ENCODE peak calls at places on chromosome X, in nine cellular contexts. J is stomach, M is transverse colon, X is prostate gland, W is suprapubic skin, S is IMR-90, U is heart left ventricle, I is sigmoid colon, Y is body of pancreas. P is an unnamed sample. For H3K4me1, the result is how much of the 10 kb centered on the place peaks cover.

GRCh38 chrX:109519001-109519400 is 17.6 kb upstream of the NXT2 start:
- DNase-seq in J (no peak), M (no peak), X (no peak), W (no peak), S (no peak), U (no peak), I (no peak), Y (no peak), P (no peak)

GRCh38 chrX:30798810-30799209 is 90.2 kb downstream of the TAB3 start:
- DNase-seq in J (no peak), M (no peak), X (no peak), W (no peak), S (no peak), U (no peak), I (no peak), Y (no peak), P (no peak)

GRCh38 chrX:119503484-119503861 is 35.2 kb downstream of the SLC25A5 start:
- DNase-seq in J (peak), M (peak), X (peak), W (peak), S (peak), U (no peak), I (peak), Y (peak), P (peak)

GRCh38 chrX:2283111-2283847 is 217.5 kb downstream of the DHRSX start:
- DNase-seq in J (no peak), M (no peak), X (no peak), W (no peak), S (no peak), U (no peak), I (no peak), Y (no peak), P (no peak)

GRCh38 chrX:154440623-154441357 is 3.2 kb upstream of the FAM50A start:
- DNase-seq in J (no peak), M (no peak), X (no peak), W (no peak), S (no peak), U (no peak), I (no peak), Y (no peak), P (no peak)

GRCh38 chrX:38941675-38942074 is 140.4 kb downstream of the MID1IP1 start:
- DNase-seq in J (no peak), M (no peak), X (no peak), W (no peak), S (peak), U (no peak), I (no peak), Y (no peak), P (no peak)

GRCh38 chrX:134932528-134933217 is 58.1 kb upstream of the SMIM10 start:
- DNase-seq in J (no peak), M (no peak), X (no peak), W (no peak), S (peak), U (no peak), I (no peak), Y (no peak), P (no peak)

GRCh38 chrX:108173874-108174273 is 82.3 kb downstream of the ATG4A start:
- DNase-seq in J (no peak), M (no peak), X (no peak), W (no peak), S (no peak), U (no peak), I (no peak), Y (no peak), P (no peak)

GRCh38 chrX:139086243-139086642 is 374.7 kb upstream of the FGF13 start:
- DNase-seq in J (no peak), M (no peak), X (no peak), W (no peak), S (no peak), U (no peak), I (no peak), Y (no peak), P (no peak)

GRCh38 chrX:49286581-49286980 is 16.9 kb upstream of the GAGE10 start:
- DNase-seq in J (no peak), M (no peak), X (no peak), W (no peak), S (no peak), U (no peak), I (no peak), Y (no peak), P (no peak)

GRCh38 chrX:22698151-22698550 is 301.6 kb upstream of the DDX53 start:
- DNase-seq in J (no peak), M (no peak), X (no peak), W (no peak), S (no peak), U (no peak), I (no peak), Y (no peak), P (no peak)

GRCh38 chrX:69556094-69557011 is 52.2 kb downstream of the NALF2 start:
- DNase-seq in J (no peak), M (no peak), X (no peak), W (no peak), S (no peak), U (no peak), I (no peak), Y (peak), P (peak)

DNA sequence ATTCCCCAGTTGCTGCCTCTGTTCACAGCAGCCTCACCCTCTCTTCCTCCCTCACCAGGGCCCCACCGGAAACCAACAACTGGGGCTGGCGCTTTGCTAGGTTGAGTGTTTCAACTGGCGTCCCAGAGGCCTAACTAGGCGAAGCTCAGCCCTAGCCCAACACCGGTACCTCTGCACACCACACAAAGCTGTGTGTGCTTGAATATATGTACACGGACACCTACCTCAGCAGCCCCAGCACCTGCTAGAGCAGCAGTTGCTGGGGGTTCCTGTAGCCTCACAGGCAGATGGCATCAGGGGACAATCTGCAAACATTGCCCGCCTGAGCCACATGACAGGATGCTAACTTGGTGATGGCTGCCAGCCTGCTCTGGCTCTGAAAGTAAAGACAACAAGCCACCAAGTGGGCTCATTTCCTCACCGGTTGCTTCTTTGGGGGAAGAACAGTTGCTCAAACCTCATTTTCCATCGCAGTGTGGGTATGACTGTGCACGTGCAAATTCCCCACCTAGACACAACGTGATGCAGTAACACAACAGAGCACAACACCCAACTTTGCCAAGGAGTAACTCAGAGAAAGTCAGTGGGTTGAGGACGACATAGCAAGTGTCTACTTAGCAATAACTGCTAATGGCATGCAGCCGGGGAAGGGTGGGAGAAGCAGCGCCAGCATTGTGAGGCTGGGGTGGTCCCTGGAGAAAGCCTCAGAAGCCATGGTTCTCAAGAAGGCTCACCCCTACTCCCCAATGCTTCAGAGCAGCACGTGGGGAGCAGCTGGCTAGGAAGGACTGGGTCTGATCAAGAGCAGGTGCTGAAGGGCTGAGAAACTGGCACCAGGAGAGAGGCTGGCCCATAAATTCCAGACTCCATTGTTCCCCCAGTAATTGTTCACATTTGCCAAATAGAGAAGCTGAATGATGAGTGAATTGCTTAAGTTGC is 139.5 kb downstream of the SH3KBP1 start:
- DNase-seq in J (no peak), M (peak), X (no peak), W (no peak), S (no peak), U (peak), I (peak), Y (peak), P (peak)
- H3K4me1 ChIP-seq in J (under half), M (under half), X (under half), W (under half), S (under half), U (under half), I (under half), Y (under half), P (under half)

DNA sequence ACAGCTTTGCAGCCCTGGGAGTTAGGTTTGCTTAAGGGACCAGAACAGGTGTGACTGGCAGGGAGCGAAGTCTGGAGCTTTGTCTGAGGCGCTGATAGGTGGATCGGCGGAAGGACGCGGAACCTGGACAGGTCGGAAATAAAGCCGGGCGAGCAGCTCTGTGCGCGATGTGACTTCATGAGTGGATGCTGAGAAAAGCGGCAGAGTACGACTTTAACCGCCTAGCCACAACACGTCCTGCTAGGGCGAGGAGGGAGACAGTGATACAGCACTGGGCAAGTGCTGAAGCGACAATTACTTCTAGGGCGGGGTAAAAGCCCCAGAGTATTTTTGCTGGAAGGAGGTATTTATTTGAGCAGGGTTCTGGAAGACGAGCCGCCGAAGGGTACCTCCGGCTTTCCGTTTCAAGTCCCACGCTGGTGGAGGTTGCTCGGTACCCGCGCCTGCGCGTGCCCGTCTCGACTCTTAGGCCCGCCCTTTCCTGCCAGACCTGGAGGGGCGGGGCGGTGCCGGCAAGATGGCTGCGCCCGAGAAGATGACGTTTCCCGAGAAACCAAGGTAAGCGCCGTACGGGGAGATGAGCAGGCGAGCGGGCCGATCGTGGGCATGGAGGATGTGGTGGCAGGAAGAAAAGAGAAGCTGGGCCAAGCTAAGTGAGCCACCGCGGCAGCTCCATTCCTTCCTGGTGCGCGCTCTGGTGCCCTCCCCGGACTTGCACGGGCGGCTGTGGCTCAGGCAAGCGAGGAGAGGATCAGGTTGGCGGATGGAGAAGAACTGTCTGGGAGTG is at the start of gene ZRSR2:
- DNase-seq in J (peak), M (peak), X (peak), W (peak), S (peak), U (peak), I (peak), Y (peak), P (peak)
- TF ChIP-seq POLR2A in J (no peak), M (peak), X (peak), W (peak), S (peak), U (no peak), I (peak), Y (peak), P (peak)

DNA sequence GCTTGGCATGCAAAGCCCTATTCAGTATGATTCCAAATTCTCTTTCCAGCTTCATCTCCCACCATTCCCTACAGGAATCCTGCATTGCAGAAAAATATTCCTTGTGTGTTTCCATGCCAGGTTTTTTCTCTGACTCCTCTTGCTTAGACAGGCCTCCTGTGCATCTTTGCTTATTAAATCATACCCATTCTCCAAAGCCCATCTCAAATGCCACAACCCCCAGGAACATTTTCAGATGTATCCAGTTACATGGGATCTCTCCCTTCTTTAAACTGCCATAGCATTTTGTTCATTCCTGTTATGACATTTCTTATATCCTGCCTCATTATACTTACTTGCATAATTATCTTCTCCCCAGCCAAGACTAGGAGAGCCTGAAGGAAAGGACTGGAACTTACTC is 106.4 kb upstream of the GRIA3 start:
- DNase-seq in J (no peak), M (no peak), X (no peak), W (no peak), S (no peak), U (no peak), I (no peak), Y (no peak), P (no peak)
- H3K4me1 ChIP-seq in J (under half), M (under half), X (under half), W (under half), S (under half), U (under half), I (under half), Y (under half), P (under half)

DNA sequence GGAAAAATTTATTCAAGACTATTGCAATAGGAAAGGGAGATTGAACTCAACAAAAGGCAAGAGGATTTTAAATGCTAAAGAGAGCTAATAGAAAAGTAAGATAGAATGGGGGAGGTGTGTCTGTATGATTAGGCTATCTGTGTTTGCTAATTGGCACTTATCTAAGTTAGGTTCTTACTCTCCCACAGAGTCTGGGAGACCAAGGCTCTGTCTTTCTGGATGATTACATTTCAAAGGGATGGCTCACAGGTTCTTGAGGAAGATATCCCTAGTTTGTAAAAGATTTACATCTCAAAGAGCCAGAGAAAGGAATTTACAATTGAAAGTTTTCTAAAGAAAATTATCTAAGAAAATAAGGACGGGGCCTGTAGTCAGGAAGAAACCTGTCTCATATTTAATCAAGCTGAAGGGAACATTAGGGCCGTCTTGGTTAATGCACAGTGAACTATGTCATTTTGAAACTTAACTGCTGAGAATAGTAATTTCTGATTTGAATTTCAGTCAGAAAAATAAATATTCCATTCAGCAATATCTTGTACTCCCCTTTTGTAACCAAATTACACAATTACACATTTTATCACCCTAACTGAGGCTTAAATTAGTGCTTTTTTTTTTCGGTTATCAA is 75.8 kb downstream of the MAGEB10 start:
- DNase-seq in J (no peak), M (no peak), X (no peak), W (no peak), S (peak), U (no peak), I (no peak), Y (no peak), P (no peak)
- TF ChIP-seq POLR2A in J (no peak), M (no peak), X (no peak), W (no peak), S (no peak), U (no peak), I (no peak), Y (no peak), P (no peak)